ENCODE peak calls at places on chromosomes 5 and 9, in seven cellular contexts. B is HT-29, M is cardiac fibroblast, J is astrocyte, I is RWPE1, W is mesendoderm, F is foreskin fibroblast. T is an unnamed sample.

GRCh38 chr9:105065119-105066088 is 137.4 kb upstream of the ABCA1 start:
- DNase-seq in B (peak; percentile 49), M (no peak), J (no peak), I (no peak), W (no peak), F (no peak), T (no peak)

GRCh38 chr9:113508111-113508749 is 44.7 kb downstream of the RGS3 start:
- DNase-seq in B (peak; percentile 67), M (peak; percentile 57), J (no peak), I (no peak), W (no peak), F (no peak), T (no peak)

GRCh38 chr9:94139672-94140417 is 55.6 kb downstream of the PTPDC1 start:
- DNase-seq in B (peak; percentile 41), M (peak; percentile 98), J (peak; percentile 96), I (peak; percentile 98), W (no peak), F (peak; percentile 97), T (peak; percentile 98)

GRCh38 chr5:177457239-177458121 is 10.9 kb downstream of the PRR7 start:
- DNase-seq in B (peak; percentile 95), M (peak; percentile 98), J (peak; percentile 94), I (peak; percentile 99), W (peak; percentile 100), F (peak; percentile 95), T (peak; percentile 95)

GRCh38 chr9:113854310-113854709 is 21.8 kb upstream of the ZNF618 start:
- DNase-seq in B (no peak), M (no peak), J (no peak), I (no peak), W (peak; percentile 7), F (no peak), T (no peak)

GRCh38 chr9:36213387-36213786 is 22.7 kb downstream of the CLTA start:
- DNase-seq in B (no peak), M (no peak), J (no peak), I (no peak), W (no peak), F (no peak), T (no peak)

GRCh38 chr9:75993434-75993833 is 103.0 kb downstream of the PCSK5 start:
- DNase-seq in B (peak; percentile 65), M (peak; percentile 39), J (peak; percentile 65), I (peak; percentile 21), W (no peak), F (peak; percentile 21), T (no peak)

GRCh38 chr9:94656190-94656589 is 16.9 kb upstream of the FBP1 start:
- DNase-seq in B (no peak), M (no peak), J (no peak), I (no peak), W (no peak), F (no peak), T (no peak)

GRCh38 chr5:146105477-146105876 is at the start of gene PLAC8L1:
- DNase-seq in B (no peak), M (no peak), J (no peak), I (no peak), W (no peak), F (no peak), T (no peak)

GRCh38 chr5:4453650-4454049 is 686.5 kb upstream of the ADAMTS16 start:
- DNase-seq in B (no peak), M (no peak), J (no peak), I (no peak), W (no peak), F (no peak), T (no peak)

T was measured in EL.